ENCODE peak calls at places on chromosome 11, in six cellular contexts. Y is hepatocyte, R is SK-N-SH, M is IMR-90, H is mammary epithelial cell, J is H1. N is an unnamed sample.

GRCh38 chr11:61429346-61429690 is 457 bp downstream of the CPSF7 start:
- DNase-seq in Y (peak; percentile 88), R (peak; percentile 95), M (peak; percentile 44), H (peak; percentile 46), J (peak; percentile 86), N (peak; percentile 87)

GRCh38 chr11:92492372-92492771 is 267.8 kb downstream of the FAT3 start:
- DNase-seq in Y (no peak), R (peak; percentile 63), M (no peak), H (no peak), J (no peak), N (no peak)

GRCh38 chr11:68120212-68121066 is 749 bp downstream of the CHKA start:
- DNase-seq in Y (peak; percentile 82), R (peak; percentile 91), M (peak; percentile 26), H (no peak), J (no peak), N (peak; percentile 67)

GRCh38 chr11:64037027-64037633 is 1.4 kb downstream of the FLRT1 start:
- DNase-seq in Y (no peak), R (no peak), M (no peak), H (no peak), J (no peak), N (no peak)

GRCh38 chr11:89612111-89612510 is 98.0 kb upstream of the TRIM77 start:
- DNase-seq in Y (no peak), R (no peak), M (no peak), H (no peak), J (no peak), N (no peak)

GRCh38 chr11:119625206-119625988 is 103.6 kb downstream of the NECTIN1 start:
- DNase-seq in Y (no peak), R (peak; percentile 47), M (no peak), H (no peak), J (no peak), N (no peak)

GRCh38 chr11:63564056-63564784 is 1.0 kb upstream of the PLAAT2 start:
- DNase-seq in Y (peak; percentile 37), R (no peak), M (no peak), H (no peak), J (no peak), N (no peak)

GRCh38 chr11:73257342-73258103 is 14.6 kb upstream of the P2RY6 start:
- DNase-seq in Y (no peak), R (no peak), M (peak; percentile 91), H (peak; percentile 84), J (no peak), N (no peak)

GRCh38 chr11:115677190-115677589 is 173.0 kb upstream of the CADM1 start:
- DNase-seq in Y (no peak), R (no peak), M (no peak), H (no peak), J (no peak), N (no peak)

GRCh38 chr11:70490208-70490607 is 91.9 kb downstream of the CTTN start:
- DNase-seq in Y (no peak), R (no peak), M (no peak), H (no peak), J (no peak), N (no peak)

GRCh38 chr11:86719781-86720463 is 47.5 kb upstream of the ME3 start:
- DNase-seq in Y (no peak), R (no peak), M (peak; percentile 85), H (peak; percentile 87), J (no peak), N (no peak)

GRCh38 chr11:2586793-2587131 is 113.0 kb downstream of the KCNQ1OT1 start:
- DNase-seq in Y (no peak), R (peak; percentile 16), M (no peak), H (no peak), J (no peak), N (no peak)

GRCh38 chr11:118606157-118606843 is 1.1 kb upstream of the PHLDB1 start:
- DNase-seq in Y (no peak), R (no peak), M (no peak), H (no peak), J (no peak), N (no peak)

GRCh38 chr11:119861160-119861559 is 132.2 kb upstream of the NECTIN1 start:
- DNase-seq in Y (no peak), R (no peak), M (no peak), H (peak; percentile 55), J (no peak), N (no peak)

GRCh38 chr11:76005746-76006145 is 190.7 kb downstream of the UVRAG start:
- DNase-seq in Y (no peak), R (no peak), M (no peak), H (no peak), J (no peak), N (no peak)

GRCh38 chr11:79325851-79326250 is 115.0 kb downstream of the TENM4 start:
- DNase-seq in Y (no peak), R (no peak), M (no peak), H (no peak), J (no peak), N (no peak)

GRCh38 chr11:92886243-92886905 is 83.1 kb upstream of the MTNR1B start:
- DNase-seq in Y (peak; percentile 75), R (peak; percentile 86), M (peak; percentile 61), H (peak; percentile 55), J (peak; percentile 62), N (peak; percentile 40)

DNA sequence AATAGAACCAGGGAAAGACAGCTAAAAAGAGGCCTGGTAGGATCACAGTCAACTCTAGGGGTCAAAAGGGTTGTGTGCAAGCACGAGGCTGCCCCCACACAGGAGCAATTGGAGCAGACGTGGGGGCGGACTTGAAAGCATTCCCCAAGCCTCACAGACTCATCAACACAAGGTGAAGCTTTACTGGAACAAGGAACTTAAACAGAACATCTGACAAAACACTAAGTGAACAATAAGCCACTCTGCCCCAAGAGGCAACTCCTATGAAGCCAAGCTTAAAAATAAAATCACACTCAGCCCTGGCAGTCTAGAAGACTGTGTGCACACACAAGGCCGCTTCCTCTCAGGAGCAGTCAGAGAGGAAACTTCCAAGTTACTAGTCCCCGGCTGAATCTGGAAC is 32.2 kb upstream of the TEAD1 start:
- DNase-seq in Y (peak; percentile 15), R (no peak), M (peak; percentile 68), H (peak; percentile 3), J (no peak), N (no peak)
- TF ChIP-seq CTCF in Y (no peak), R (no peak), M (no peak), H (no peak), J (no peak), N (no peak)

GRCh38 chr11:27201454-27202302 is 161.1 kb downstream of the BBOX1 start:
- DNase-seq in Y (peak; percentile 96), R (peak; percentile 47), M (peak; percentile 48), H (peak; percentile 60), J (no peak), N (peak; percentile 41)
- H2AFZ ChIP-seq in Y (no peak overlapping the region), R (peak overlapping the region; percentile 19), M (no peak overlapping the region), H (no peak overlapping the region), J (no peak overlapping the region), N (peak overlapping the region; percentile 58)

GRCh38 chr11:121318848-121319834 is 26.6 kb downstream of the SC5D start:
- DNase-seq in Y (peak; percentile 71), R (peak; percentile 68), M (peak; percentile 56), H (peak; percentile 49), J (no peak), N (peak; percentile 82)
- H3K4me2 ChIP-seq in Y (no peak overlapping the region), R (no peak overlapping the region), M (no peak overlapping the region), H (no peak overlapping the region), J (no peak overlapping the region), N (peak overlapping the region; percentile 27)

GRCh38 chr11:8030526-8031247 is 43.5 kb downstream of the EIF3F start:
- DNase-seq in Y (no peak), R (no peak), M (no peak), H (no peak), J (peak; percentile 35), N (no peak)
- TF ChIP-seq CTCF in Y (no peak), R (no peak), M (no peak), H (no peak), J (no peak), N (no peak)

GRCh38 chr11:22680628-22681027 is 14.2 kb downstream of the GAS2 start:
- DNase-seq in Y (peak; percentile 23), R (no peak), M (no peak), H (no peak), J (no peak), N (no peak)
- H2AFZ ChIP-seq in Y (no peak overlapping the region), R (no peak overlapping the region), M (no peak overlapping the region), H (no peak overlapping the region), J (no peak overlapping the region), N (no peak overlapping the region)

GRCh38 chr11:59801981-59802638 is 8.5 kb downstream of the MRPL16 start:
- DNase-seq in Y (no peak), R (peak; percentile 22), M (peak; percentile 36), H (peak; percentile 24), J (no peak), N (no peak)
- H3K4me2 ChIP-seq in Y (no peak overlapping the region), R (no peak overlapping the region), M (no peak overlapping the region), H (no peak overlapping the region), J (no peak overlapping the region), N (no peak overlapping the region)

DNA sequence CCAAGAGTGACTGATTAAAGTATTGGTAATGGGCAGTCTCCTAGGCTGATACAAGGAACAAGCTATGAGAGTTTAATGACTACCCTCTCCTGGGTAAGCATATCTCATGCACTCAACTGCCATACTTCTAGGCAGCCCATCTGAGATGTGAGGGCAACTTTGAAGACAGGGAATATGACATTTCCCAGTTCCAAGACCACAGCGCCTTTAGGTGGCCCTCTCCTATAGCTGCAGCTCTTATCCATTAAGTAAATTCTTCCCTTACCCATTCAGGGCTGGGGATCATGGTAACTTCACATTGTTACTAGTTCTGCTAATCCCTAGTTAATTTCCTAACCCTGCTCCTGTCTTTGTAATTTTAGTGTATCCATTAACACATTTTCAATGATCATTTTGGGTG is 157.3 kb upstream of the CTSC start:
- DNase-seq in Y (no peak), R (no peak), M (no peak), H (no peak), J (no peak), N (no peak)
- TF ChIP-seq CTCF in Y (no peak), R (no peak), M (no peak), H (peak; percentile 15), J (peak; percentile 53), N (no peak)

DNA sequence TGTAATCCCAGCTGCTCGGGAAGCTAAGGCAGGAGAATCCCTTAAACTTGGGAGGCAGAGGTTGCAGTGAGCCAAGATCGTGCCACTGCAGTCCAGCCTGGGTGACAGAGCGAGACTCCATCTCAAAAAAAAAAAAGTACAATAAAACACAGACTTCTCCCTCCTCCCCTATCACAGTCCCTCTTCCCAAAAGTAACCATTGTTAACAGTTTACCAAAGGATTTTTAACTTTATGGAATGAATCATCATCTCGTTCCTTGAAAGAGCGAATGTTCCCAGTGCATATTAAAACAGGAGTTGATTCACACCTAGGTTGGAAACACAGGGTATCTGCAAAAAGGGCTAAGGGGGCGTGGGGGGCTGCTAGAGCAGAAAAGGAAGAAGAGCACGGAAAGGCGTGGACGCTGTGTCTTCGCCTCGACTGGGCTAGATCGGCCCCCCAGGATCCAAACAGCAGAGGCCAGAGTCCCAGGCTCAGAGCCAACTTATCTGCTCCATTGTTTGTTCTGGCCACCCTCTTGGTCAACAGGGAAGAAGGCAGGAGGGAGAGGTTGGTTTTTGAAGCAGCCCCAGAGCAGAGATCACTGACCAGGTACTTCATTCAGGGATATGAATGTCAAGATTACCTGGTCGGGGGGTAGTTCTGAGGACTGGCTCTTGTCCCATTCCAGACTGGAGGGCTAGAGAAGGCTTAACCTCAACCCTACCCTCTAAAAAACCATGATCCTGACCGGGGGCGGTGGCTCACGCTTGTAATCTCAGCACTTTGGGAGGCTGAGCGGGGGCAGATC is 2.1 kb upstream of the AHNAK start:
- DNase-seq in Y (peak; percentile 61), R (no peak), M (no peak), H (no peak), J (no peak), N (no peak)
- H2AFZ ChIP-seq in Y (no peak overlapping the region), R (no peak overlapping the region), M (no peak overlapping the region), H (no peak overlapping the region), J (no peak overlapping the region), N (no peak overlapping the region)

N was measured in OCI-LY7.